ENCODE peak calls at places on chromosome 12, in four cellular contexts. J is GM12878, M is HCT116, H is HepG2. V is an unnamed sample. For H4K20me1, the result is how much of the 10 kb centered on the place peaks cover.

GRCh38 chr12:24948452-24948815 is 467 bp downstream of the BCAT1 start:
- DNase-seq in M (no peak), J (peak), H (no peak), V (peak)

GRCh38 chr12:85626031-85626781 is 210.0 kb downstream of the RASSF9 start:
- DNase-seq in H (no peak), J (no peak), M (peak), V (no peak)

GRCh38 chr12:38664661-38665269 is 240.6 kb downstream of the CPNE8 start:
- DNase-seq in J (peak), M (peak), H (peak), V (peak)

GRCh38 chr12:132322206-132323132 is 6.9 kb downstream of the GALNT9 start:
- DNase-seq in M (no peak), J (no peak), H (no peak), V (no peak)

GRCh38 chr12:11563785-11564739 is 85.4 kb upstream of the ETV6 start:
- DNase-seq in M (no peak), H (no peak), J (no peak), V (no peak)

GRCh38 chr12:41946106-41946505 is 198.6 kb downstream of the GXYLT1 start:
- DNase-seq in M (no peak), J (no peak), H (no peak), V (no peak)

GRCh38 chr12:24109381-24110039 is 160.0 kb upstream of the SOX5 start:
- DNase-seq in J (peak), M (no peak), H (peak), V (peak)

GRCh38 chr12:57726151-57726883 is 12.2 kb downstream of the AGAP2 start:
- DNase-seq in H (peak), M (peak), J (no peak), V (peak)

GRCh38 chr12:74747305-74747704 is 209.7 kb downstream of the ATXN7L3B start:
- DNase-seq in M (peak), H (no peak), J (no peak), V (no peak)

GRCh38 chr12:90280564-90281058 is 572.0 kb upstream of the ATP2B1 start:
- DNase-seq in J (peak), M (no peak), H (no peak), V (no peak)

GRCh38 chr12:51122844-51123243 is 39.4 kb upstream of the CSRNP2 start:
- DNase-seq in J (no peak), H (peak), M (no peak), V (no peak)

GRCh38 chr12:124516850-124517249 is 50.6 kb downstream of the NCOR2 start:
- DNase-seq in M (no peak), H (no peak), J (no peak), V (no peak)

GRCh38 chr12:97745406-97746101 is 282.9 kb downstream of the RMST start:
- DNase-seq in H (no peak), J (no peak), M (no peak), V (no peak)

GRCh38 chr12:121293603-121294002 is 2.9 kb downstream of the CAMKK2 start:
- DNase-seq in H (no peak), J (no peak), M (no peak), V (no peak)

GRCh38 chr12:75959060-75959459 is 72.5 kb downstream of the PHLDA1 start:
- DNase-seq in H (no peak), M (no peak), J (no peak), V (no peak)

DNA sequence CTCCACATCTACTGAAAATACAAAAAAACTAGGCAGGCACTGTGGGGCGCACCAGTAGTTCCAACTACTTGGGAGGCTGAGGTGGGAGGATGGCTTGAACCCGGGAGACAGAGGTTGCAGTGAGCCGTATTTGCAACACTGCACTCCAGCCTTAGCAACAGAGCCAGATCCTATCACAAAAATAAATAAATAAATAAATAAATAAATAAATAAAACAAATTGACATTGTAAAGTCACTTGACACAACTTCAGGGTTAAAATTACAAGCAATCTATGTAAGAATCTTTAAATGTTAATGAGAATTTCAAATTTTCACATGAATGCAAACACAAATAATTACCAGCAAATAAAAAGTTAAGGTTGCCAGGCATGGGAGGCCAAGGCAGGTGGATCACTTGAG is 11.1 kb downstream of the ATXN2 start:
- DNase-seq in H (no peak), J (no peak), M (no peak), V (no peak)
- H4K20me1 ChIP-seq in H (under half), J (under half), M (under half), V (half or more)

GRCh38 chr12:13209279-13210021 is 12.9 kb downstream of the EMP1 start:
- DNase-seq in H (no peak), M (no peak), J (no peak), V (no peak)
- TF ChIP-seq JUND in H (no peak), M (no peak), J (no peak), V (no peak)

GRCh38 chr12:5047094-5047493 is 3.4 kb downstream of the KCNA5 start:
- DNase-seq in H (no peak), M (no peak), J (no peak), V (no peak)

GRCh38 chr12:5043589-5044419 is at the start of gene KCNA5:
- DNase-seq in H (no peak), M (no peak), J (no peak), V (peak)

GRCh38 chr12:5040368-5040767 is 3.3 kb upstream of the KCNA5 start:
- DNase-seq in J (no peak), H (no peak), M (no peak), V (no peak)

GRCh38 chr12:5047729-5048128 is 4.0 kb downstream of the KCNA5 start:
- DNase-seq in J (no peak), H (no peak), M (no peak), V (no peak)

DNA sequence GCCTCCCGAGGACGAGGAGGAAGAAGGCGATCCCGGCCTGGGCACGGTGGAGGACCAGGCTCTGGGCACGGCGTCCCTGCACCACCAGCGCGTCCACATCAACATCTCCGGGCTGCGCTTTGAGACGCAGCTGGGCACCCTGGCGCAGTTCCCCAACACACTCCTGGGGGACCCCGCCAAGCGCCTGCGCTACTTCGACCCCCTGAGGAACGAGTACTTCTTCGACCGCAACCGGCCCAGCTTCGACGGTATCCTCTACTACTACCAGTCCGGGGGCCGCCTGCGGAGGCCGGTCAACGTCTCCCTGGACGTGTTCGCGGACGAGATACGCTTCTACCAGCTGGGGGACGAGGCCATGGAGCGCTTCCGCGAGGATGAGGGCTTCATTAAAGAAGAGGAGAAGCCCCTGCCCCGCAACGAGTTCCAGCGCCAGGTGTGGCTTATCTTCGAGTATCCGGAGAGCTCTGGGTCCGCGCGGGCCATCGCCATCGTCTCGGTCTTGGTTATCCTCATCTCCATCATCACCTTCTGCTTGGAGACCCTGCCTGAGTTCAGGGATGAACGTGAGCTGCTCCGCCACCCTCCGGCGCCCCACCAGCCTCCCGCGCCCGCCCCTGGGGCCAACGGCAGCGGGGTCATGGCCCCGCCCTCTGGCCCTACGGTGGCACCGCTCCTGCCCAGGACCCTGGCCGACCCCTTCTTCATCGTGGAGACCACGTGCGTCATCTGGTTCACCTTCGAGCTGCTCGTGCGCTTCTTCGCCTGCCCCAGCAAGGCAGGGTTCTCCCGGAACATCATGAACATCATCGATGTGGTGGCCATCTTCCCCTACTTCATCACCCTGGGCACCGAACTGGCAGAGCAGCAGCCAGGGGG is 979 bp downstream of the KCNA5 start:
- DNase-seq in J (no peak), H (no peak), M (no peak), V (no peak)
- H2AFZ ChIP-seq in J (no peak), H (no peak), M (no peak), V (no peak)

GRCh38 chr12:123250471-123251383 is 17.5 kb downstream of the MTRFR start:
- DNase-seq in J (no peak), M (peak), H (peak), V (no peak)

GRCh38 chr12:123253606-123254459 is 17.8 kb downstream of the CDK2AP1 start:
- DNase-seq in M (no peak), H (no peak), J (no peak), V (no peak)

GRCh38 chr12:123251403-123252076 is 18.3 kb downstream of the MTRFR start:
- DNase-seq in H (no peak), J (no peak), M (no peak), V (no peak)

GRCh38 chr12:123258593-123258992 is 13.1 kb downstream of the CDK2AP1 start:
- DNase-seq in J (no peak), M (no peak), H (no peak), V (no peak)

DNA sequence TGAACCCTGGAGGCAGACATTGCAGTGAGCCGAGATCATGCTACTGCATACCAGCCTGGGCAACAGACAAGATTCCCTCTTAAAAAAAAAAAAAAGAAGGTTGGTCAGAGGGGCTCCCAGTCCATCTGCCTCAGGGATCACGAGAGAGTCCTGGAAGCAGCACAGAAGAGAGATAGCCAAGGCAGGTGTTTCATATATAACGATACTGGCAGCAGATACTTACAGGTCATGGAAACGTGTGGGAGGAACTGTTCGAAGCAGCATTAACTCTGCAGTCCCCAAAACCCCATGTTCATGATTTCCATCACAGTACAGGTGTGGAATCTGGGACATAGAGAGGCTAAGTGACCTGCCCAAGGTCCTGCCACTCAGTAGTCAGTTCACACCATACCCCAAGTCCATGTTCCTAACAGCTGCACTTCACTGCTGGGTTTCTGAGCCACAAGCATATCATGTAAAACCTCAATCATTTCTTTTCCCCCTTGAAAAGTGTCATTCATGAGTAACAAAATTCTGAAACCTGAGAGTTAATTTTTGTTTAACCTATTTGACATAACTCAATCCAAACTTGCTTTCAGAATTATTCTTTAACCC is 16.7 kb downstream of the CDK2AP1 start:
- DNase-seq in M (no peak), H (no peak), J (no peak), V (no peak)
- H4K20me1 ChIP-seq in M (under half), H (under half), J (under half), V (under half)

DNA sequence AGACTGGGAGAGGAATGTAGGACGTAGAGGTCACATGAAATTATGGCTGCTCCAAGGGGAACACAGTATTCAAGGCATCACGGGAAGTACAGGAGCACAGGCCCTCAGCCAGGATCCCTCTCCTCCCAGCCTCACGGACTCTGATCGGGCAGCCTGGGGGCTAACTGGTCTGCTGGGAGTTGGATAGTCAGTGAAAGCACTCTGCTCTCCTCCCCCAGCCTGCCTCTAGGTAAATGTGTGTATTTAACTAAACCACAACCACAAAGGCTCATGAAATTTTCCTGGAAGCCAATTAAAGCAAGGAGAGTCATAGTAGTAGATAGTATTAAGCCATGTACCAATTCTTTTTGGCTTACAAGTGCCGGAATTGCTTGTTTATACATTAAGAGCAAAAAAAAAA is 254.3 kb downstream of the MSRB3 start:
- DNase-seq in J (no peak), M (no peak), H (peak), V (no peak)
- TF ChIP-seq JUND in J (no peak), M (no peak), H (no peak), V (no peak)

GRCh38 chr12:109777544-109777943 is 55.7 kb downstream of the TRPV4 start:
- DNase-seq in J (peak), H (peak), M (no peak), V (no peak)
- H2AFZ ChIP-seq in J (peak), H (peak), M (peak), V (no peak)

GRCh38 chr12:52433501-52434095 is 573 bp downstream of the KRT75 start:
- DNase-seq in J (no peak), H (no peak), M (no peak), V (no peak)
- H4K20me1 ChIP-seq in J (under half), H (under half), M (under half), V (under half)